ENCODE peak calls at places on chromosomes 12 and 14, in four cellular contexts. One of them, this sample, is unnamed. For H3K4me1, the result is how much of the 10 kb centered on the place peaks cover.

GRCh38 chr14:22577334-22577908 is 11.6 kb downstream of the DAD1 start:
- DNase-seq in HepG2: no peak
- DNase-seq in K562: no peak
- DNase-seq in GM12878: no peak
- DNase-seq in this sample: no peak

GRCh38 chr12:82818276-82819035 is 131.8 kb downstream of the TMTC2 start:
- DNase-seq in HepG2: no peak
- DNase-seq in K562: no peak
- DNase-seq in GM12878: no peak
- DNase-seq in this sample: no peak

GRCh38 chr12:46386360-46386867 is 13.8 kb upstream of the SLC38A2 start:
- DNase-seq in HepG2: peak
- DNase-seq in K562: no peak
- DNase-seq in GM12878: no peak
- DNase-seq in this sample: peak

GRCh38 chr14:61551419-61551818 is 143.9 kb upstream of the HIF1A start:
- DNase-seq in HepG2: no peak
- DNase-seq in K562: no peak
- DNase-seq in GM12878: no peak
- DNase-seq in this sample: no peak

GRCh38 chr14:93128785-93129459 is 13.2 kb upstream of the ITPK1 start:
- DNase-seq in HepG2: no peak
- DNase-seq in K562: no peak
- DNase-seq in GM12878: no peak
- DNase-seq in this sample: no peak

GRCh38 chr12:51217133-51217967 is 512 bp downstream of the POU6F1 start:
- DNase-seq in HepG2: no peak
- DNase-seq in K562: peak
- DNase-seq in GM12878: no peak
- DNase-seq in this sample: peak

GRCh38 chr14:61659582-61659981 is 35.7 kb upstream of the HIF1A start:
- DNase-seq in HepG2: no peak
- DNase-seq in K562: no peak
- DNase-seq in GM12878: no peak
- DNase-seq in this sample: no peak

GRCh38 chr12:47820631-47821345 is 1.1 kb upstream of the HDAC7 start:
- DNase-seq in HepG2: peak
- DNase-seq in K562: peak
- DNase-seq in GM12878: no peak
- DNase-seq in this sample: peak

GRCh38 chr12:25423355-25423754 is 129.7 kb downstream of the LMNTD1 start:
- DNase-seq in HepG2: no peak
- DNase-seq in K562: no peak
- DNase-seq in GM12878: no peak
- DNase-seq in this sample: no peak

GRCh38 chr12:71475280-71475679 is 35.7 kb downstream of the LGR5 start:
- DNase-seq in HepG2: no peak
- DNase-seq in K562: no peak
- DNase-seq in GM12878: no peak
- DNase-seq in this sample: no peak

GRCh38 chr12:10959777-10960176 is 20.7 kb upstream of the TAS2R14 start:
- DNase-seq in HepG2: peak
- DNase-seq in K562: no peak
- DNase-seq in GM12878: no peak
- DNase-seq in this sample: peak

GRCh38 chr12:84131076-84131475 is 781.5 kb downstream of the SLC6A15 start:
- DNase-seq in HepG2: no peak
- DNase-seq in K562: no peak
- DNase-seq in GM12878: no peak
- DNase-seq in this sample: no peak

GRCh38 chr12:39975374-39975918 is 130.4 kb downstream of the SLC2A13 start:
- DNase-seq in HepG2: no peak
- DNase-seq in K562: no peak
- DNase-seq in GM12878: no peak
- DNase-seq in this sample: no peak

GRCh38 chr12:92596388-92596787 is 106.4 kb upstream of the PLEKHG7 start:
- DNase-seq in HepG2: no peak
- DNase-seq in K562: no peak
- DNase-seq in GM12878: no peak
- DNase-seq in this sample: no peak

GRCh38 chr14:23294734-23295561 is 7.7 kb downstream of the PPP1R3E start:
- DNase-seq in HepG2: peak
- DNase-seq in K562: peak
- DNase-seq in GM12878: no peak
- DNase-seq in this sample: peak

GRCh38 chr12:1457901-1458300 is 136.5 kb downstream of the FBXL14 start:
- DNase-seq in HepG2: no peak
- DNase-seq in K562: no peak
- DNase-seq in GM12878: no peak
- DNase-seq in this sample: no peak

GRCh38 chr14:63493246-63493645 is 49.9 kb downstream of the PPP2R5E start:
- DNase-seq in HepG2: no peak
- DNase-seq in K562: peak
- DNase-seq in GM12878: no peak
- DNase-seq in this sample: no peak

GRCh38 chr14:102913341-102914211 is 8.9 kb upstream of the AMN start:
- DNase-seq in HepG2: no peak
- DNase-seq in K562: no peak
- DNase-seq in GM12878: no peak
- DNase-seq in this sample: no peak

GRCh38 chr12:89970646-89971192 is 262.1 kb upstream of the ATP2B1 start:
- DNase-seq in HepG2: no peak
- DNase-seq in K562: no peak
- DNase-seq in GM12878: no peak
- DNase-seq in this sample: no peak

GRCh38 chr12:82659343-82660207 is 27.1 kb upstream of the TMTC2 start:
- DNase-seq in HepG2: no peak
- DNase-seq in K562: no peak
- DNase-seq in GM12878: no peak
- DNase-seq in this sample: no peak

GRCh38 chr12:95439578-95440230 is 34.2 kb upstream of the METAP2 start:
- DNase-seq in HepG2: no peak
- DNase-seq in K562: no peak
- DNase-seq in GM12878: no peak
- DNase-seq in this sample: no peak

GRCh38 chr14:20652996-20653975 is 11.8 kb upstream of the OR6S1 start:
- DNase-seq in HepG2: peak
- DNase-seq in K562: peak
- DNase-seq in GM12878: peak
- DNase-seq in this sample: peak

GRCh38 chr12:104668274-104668718 is 211.5 kb downstream of the CHST11 start:
- DNase-seq in HepG2: no peak
- DNase-seq in K562: peak
- DNase-seq in GM12878: no peak
- DNase-seq in this sample: no peak

GRCh38 chr12:131137836-131138637 is 184.3 kb downstream of the ADGRD1 start:
- DNase-seq in HepG2: no peak
- DNase-seq in K562: peak
- DNase-seq in GM12878: no peak
- DNase-seq in this sample: no peak

GRCh38 chr14:75196064-75196463 is 19.7 kb upstream of the TMED10 start:
- DNase-seq in HepG2: no peak
- DNase-seq in K562: no peak
- DNase-seq in GM12878: no peak
- DNase-seq in this sample: no peak

GRCh38 chr12:108332791-108333382 is 6.2 kb downstream of the CMKLR1 start:
- DNase-seq in HepG2: no peak
- DNase-seq in K562: peak
- DNase-seq in GM12878: no peak
- DNase-seq in this sample: peak

GRCh38 chr14:99515301-99516155 is 34.3 kb downstream of the CCNK start:
- DNase-seq in HepG2: no peak
- DNase-seq in K562: no peak
- DNase-seq in GM12878: no peak
- DNase-seq in this sample: no peak

GRCh38 chr12:132506730-132507538 is 17.0 kb downstream of the FBRSL1 start:
- DNase-seq in HepG2: no peak
- DNase-seq in K562: peak
- DNase-seq in GM12878: no peak
- DNase-seq in this sample: peak

GRCh38 chr14:44662250-44662891 is 155.3 kb upstream of the FSCB start:
- DNase-seq in HepG2: no peak
- DNase-seq in K562: no peak
- DNase-seq in GM12878: no peak
- DNase-seq in this sample: no peak

GRCh38 chr12:64679487-64679983 is 69.2 kb downstream of the RASSF3 start:
- DNase-seq in HepG2: no peak
- DNase-seq in K562: peak
- DNase-seq in GM12878: no peak
- DNase-seq in this sample: peak

GRCh38 chr12:6863586-6864321 is 3.6 kb upstream of the TPI1 start:
- DNase-seq in HepG2: no peak
- DNase-seq in K562: no peak
- DNase-seq in GM12878: no peak
- DNase-seq in this sample: no peak

GRCh38 chr12:130765186-130765659 is 49.1 kb upstream of the RIMBP2 start:
- DNase-seq in HepG2: no peak
- DNase-seq in K562: peak
- DNase-seq in GM12878: no peak
- DNase-seq in this sample: peak

GRCh38 chr12:119841433-119842210 is 35.5 kb downstream of the CIT start:
- DNase-seq in HepG2: no peak
- DNase-seq in K562: no peak
- DNase-seq in GM12878: no peak
- DNase-seq in this sample: peak

GRCh38 chr12:84763112-84763511 is 149.5 kb downstream of the SLC6A15 start:
- DNase-seq in HepG2: no peak
- DNase-seq in K562: no peak
- DNase-seq in GM12878: no peak
- DNase-seq in this sample: no peak

GRCh38 chr12:85188609-85189008 is 91.4 kb upstream of the ALX1 start:
- DNase-seq in HepG2: no peak
- DNase-seq in K562: no peak
- DNase-seq in GM12878: no peak
- DNase-seq in this sample: peak

GRCh38 chr12:32395031-32395430 is 4.3 kb upstream of the FGD4 start:
- DNase-seq in HepG2: no peak
- DNase-seq in K562: no peak
- DNase-seq in GM12878: no peak
- DNase-seq in this sample: no peak

DNA sequence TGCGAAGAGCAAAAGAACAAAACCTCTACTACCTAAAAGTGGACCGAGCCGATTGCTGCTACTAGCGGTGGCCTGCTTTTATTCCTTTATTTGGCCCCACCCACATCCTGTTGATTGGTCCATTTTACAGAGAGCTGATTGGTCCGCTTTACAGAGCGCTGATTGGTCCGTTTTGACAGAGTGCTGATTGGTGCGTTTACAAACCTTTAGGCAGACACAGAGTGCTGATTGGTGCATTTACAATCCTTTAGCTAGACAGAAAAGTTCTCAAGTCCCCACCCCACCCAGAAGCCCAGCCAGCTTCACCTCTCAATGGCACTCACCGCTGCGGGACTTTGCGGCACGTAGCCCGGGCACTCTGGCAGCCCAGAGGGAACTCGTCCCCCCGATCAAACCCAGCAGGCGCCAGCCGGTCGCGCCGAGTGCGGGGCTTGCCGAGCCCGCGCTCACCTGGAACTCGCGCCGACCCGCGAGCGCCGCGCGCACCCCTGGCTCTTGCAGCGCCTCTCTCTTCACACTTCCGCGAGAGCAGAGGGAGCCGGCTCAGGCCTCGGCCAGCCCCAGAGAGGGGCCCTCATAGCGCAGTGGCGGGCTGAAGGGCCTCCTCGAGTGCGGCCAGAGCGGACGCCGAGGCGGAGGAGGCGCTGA is 8.7 kb upstream of the FGD4 start:
- DNase-seq in HepG2: peak
- DNase-seq in K562: no peak
- DNase-seq in GM12878: no peak
- DNase-seq in this sample: peak
- H3K9ac ChIP-seq in HepG2: peak
- H3K9ac ChIP-seq in K562: no peak
- H3K9ac ChIP-seq in GM12878: no peak
- H3K9ac ChIP-seq in this sample: peak

GRCh38 chr14:26917086-26917485 is 319.3 kb upstream of the NOVA1 start:
- DNase-seq in HepG2: peak
- DNase-seq in K562: peak
- DNase-seq in GM12878: no peak
- DNase-seq in this sample: peak
- TF ChIP-seq MYC in HepG2: no peak
- TF ChIP-seq MYC in K562: no peak
- TF ChIP-seq MYC in GM12878: no peak
- TF ChIP-seq MYC in this sample: no peak

GRCh38 chr14:50225974-50226297 is 5.4 kb downstream of the SOS2 start:
- DNase-seq in HepG2: no peak
- DNase-seq in K562: no peak
- DNase-seq in GM12878: no peak
- DNase-seq in this sample: no peak

GRCh38 chr14:50222061-50222613 is 9.2 kb downstream of the SOS2 start:
- DNase-seq in HepG2: no peak
- DNase-seq in K562: no peak
- DNase-seq in GM12878: no peak
- DNase-seq in this sample: no peak

GRCh38 chr14:50228313-50228712 is 3.1 kb downstream of the SOS2 start:
- DNase-seq in HepG2: no peak
- DNase-seq in K562: no peak
- DNase-seq in GM12878: no peak
- DNase-seq in this sample: no peak

GRCh38 chr14:50229646-50230045 is 1.7 kb downstream of the SOS2 start:
- DNase-seq in HepG2: no peak
- DNase-seq in K562: no peak
- DNase-seq in GM12878: no peak
- DNase-seq in this sample: no peak

GRCh38 chr14:50225067-50225973 is 6.1 kb downstream of the SOS2 start:
- DNase-seq in HepG2: peak
- DNase-seq in K562: no peak
- DNase-seq in GM12878: no peak
- DNase-seq in this sample: peak
- H3K4me1 ChIP-seq in HepG2: under half
- H3K4me1 ChIP-seq in K562: under half
- H3K4me1 ChIP-seq in GM12878: under half
- H3K4me1 ChIP-seq in this sample: under half

DNA sequence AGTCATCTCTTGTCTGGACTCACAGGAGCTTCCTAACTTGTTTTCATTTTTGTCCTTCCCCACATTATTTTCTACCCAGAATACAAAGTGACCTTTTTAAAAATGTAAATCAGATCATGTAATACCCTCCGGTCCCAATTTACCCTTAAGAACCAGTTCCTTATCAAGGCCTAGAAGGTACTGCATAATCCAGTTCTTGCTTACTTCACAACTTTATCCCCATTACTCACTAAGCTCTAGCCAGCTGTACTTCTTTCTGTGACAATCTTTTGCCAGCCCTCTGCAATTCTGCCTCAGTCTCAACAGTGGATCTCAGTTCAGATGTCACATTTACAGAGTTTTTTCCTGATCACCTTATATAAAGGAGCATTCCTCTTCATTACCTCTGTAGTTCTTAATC is 11.6 kb downstream of the RAP1B start:
- DNase-seq in HepG2: no peak
- DNase-seq in K562: no peak
- DNase-seq in GM12878: no peak
- DNase-seq in this sample: no peak
- H3K9ac ChIP-seq in HepG2: no peak
- H3K9ac ChIP-seq in K562: no peak
- H3K9ac ChIP-seq in GM12878: no peak
- H3K9ac ChIP-seq in this sample: no peak

This sample was measured in endothelial cell of umbilical vein.